ENCODE peak calls at places on chromosomes 4 and X, in four cellular contexts. J is heart left ventricle, X is IMR-90, S is endothelial cell of umbilical vein. C is an unnamed sample. For H3K9me3, the result is how much of the 10 kb centered on the place peaks cover.

GRCh38 chr4:7282094-7282370 is 89.7 kb downstream of the SORCS2 start:
- DNase-seq in S (no peak), X (no peak), J (no peak), C (no peak)

GRCh38 chr4:39936565-39937418 is 40.9 kb downstream of the PDS5A start:
- DNase-seq in S (no peak), X (no peak), J (no peak), C (no peak)

GRCh38 chr4:141391771-141392170 is 171.1 kb downstream of the ZNF330 start:
- DNase-seq in J (no peak), S (no peak), X (no peak), C (no peak)

GRCh38 chrX:149849787-149850186 is 31.2 kb upstream of the MAGEA8 start:
- DNase-seq in X (no peak), J (no peak), S (no peak), C (no peak)

GRCh38 chrX:10483191-10483808 is 137.1 kb downstream of the MID1 start:
- DNase-seq in S (peak), X (no peak), J (peak), C (peak)

GRCh38 chr4:48290146-48290772 is 20.6 kb upstream of the TEC start:
- DNase-seq in X (no peak), S (peak), J (no peak), C (no peak)

GRCh38 chr4:6534618-6535328 is 40.2 kb upstream of the MAN2B2 start:
- DNase-seq in J (no peak), S (no peak), X (no peak), C (no peak)

GRCh38 chrX:35622601-35623000 is 175.5 kb upstream of the MAGEB16 start:
- DNase-seq in J (no peak), S (no peak), X (no peak), C (no peak)

GRCh38 chr4:155433636-155434360 is 57.0 kb upstream of the MAP9 start:
- DNase-seq in J (no peak), S (peak), X (peak), C (no peak)

GRCh38 chrX:24956828-24957227 is 58.9 kb downstream of the ARX start:
- DNase-seq in X (peak), S (no peak), J (no peak), C (no peak)

GRCh38 chrX:101619336-101619735 is 1.5 kb upstream of the ARMCX6 start:
- DNase-seq in S (no peak), X (peak), J (no peak), C (no peak)

GRCh38 chr4:139841464-139842195 is 176.0 kb downstream of the MGST2 start:
- DNase-seq in X (no peak), S (no peak), J (no peak), C (no peak)

GRCh38 chrX:130060122-130061069 is 49.9 kb downstream of the ELF4 start:
- DNase-seq in X (peak), J (peak), S (peak), C (peak)

GRCh38 chr4:117691572-117692351 is 342.5 kb upstream of the NDST3 start:
- DNase-seq in X (no peak), J (no peak), S (no peak), C (no peak)

GRCh38 chrX:1477801-1478458 is 25.2 kb upstream of the ASMTL start:
- DNase-seq in S (no peak), J (no peak), X (no peak), C (no peak)

GRCh38 chrX:143171703-143172102 is 146.0 kb downstream of the SPANXN4 start:
- DNase-seq in S (no peak), J (no peak), X (no peak), C (no peak)

GRCh38 chr4:14111730-14112171 is 484.2 kb upstream of the BOD1L1 start:
- DNase-seq in J (no peak), X (peak), S (no peak), C (no peak)

GRCh38 chrX:155246748-155247147 is 17.5 kb downstream of the RAB39B start:
- DNase-seq in S (no peak), J (no peak), X (peak), C (no peak)

GRCh38 chrX:126551725-126552312 is 795 bp downstream of the DCAF12L1 start:
- DNase-seq in X (no peak), J (no peak), S (no peak), C (no peak)

GRCh38 chrX:147900349-147900748 is 11.4 kb upstream of the FMR1 start:
- DNase-seq in S (no peak), J (no peak), X (no peak), C (no peak)

GRCh38 chrX:68261060-68261672 is 172.1 kb downstream of the OPHN1 start:
- DNase-seq in J (no peak), X (peak), S (no peak), C (no peak)

GRCh38 chr4:166903408-166903807 is 330.9 kb downstream of the SPOCK3 start:
- DNase-seq in S (no peak), J (no peak), X (no peak), C (no peak)

GRCh38 chr4:83129258-83129657 is 14.7 kb upstream of the PLAC8 start:
- DNase-seq in X (no peak), J (no peak), S (no peak), C (no peak)

GRCh38 chr4:118680808-118681207 is 4.4 kb upstream of the METTL14 start:
- DNase-seq in S (no peak), J (no peak), X (no peak), C (no peak)

GRCh38 chrX:34300871-34301270 is 168.8 kb upstream of the FAM47A start:
- DNase-seq in J (peak), X (peak), S (peak), C (peak)

GRCh38 chr4:159158083-159158617 is 55.3 kb downstream of the RAPGEF2 start:
- DNase-seq in X (no peak), S (peak), J (no peak), C (no peak)

GRCh38 chrX:74529311-74529710 is 85.1 kb downstream of the RLIM start:
- DNase-seq in J (no peak), S (no peak), X (no peak), C (no peak)

GRCh38 chrX:14032383-14032782 is 2.7 kb upstream of the GEMIN8 start:
- DNase-seq in J (peak), X (peak), S (peak), C (peak)

GRCh38 chr4:28921886-28922285 is 1798.3 kb upstream of the PCDH7 start:
- DNase-seq in S (no peak), X (no peak), J (no peak), C (no peak)

GRCh38 chr4:181261279-181261678 is 981.9 kb upstream of the TENM3 start:
- DNase-seq in X (peak), J (no peak), S (no peak), C (no peak)

GRCh38 chr4:16665942-16666586 is 232.4 kb downstream of the LDB2 start:
- DNase-seq in X (no peak), J (no peak), S (no peak), C (no peak)
- TF ChIP-seq POLR2A in X (no peak), J (no peak), S (no peak), C (no peak)

DNA sequence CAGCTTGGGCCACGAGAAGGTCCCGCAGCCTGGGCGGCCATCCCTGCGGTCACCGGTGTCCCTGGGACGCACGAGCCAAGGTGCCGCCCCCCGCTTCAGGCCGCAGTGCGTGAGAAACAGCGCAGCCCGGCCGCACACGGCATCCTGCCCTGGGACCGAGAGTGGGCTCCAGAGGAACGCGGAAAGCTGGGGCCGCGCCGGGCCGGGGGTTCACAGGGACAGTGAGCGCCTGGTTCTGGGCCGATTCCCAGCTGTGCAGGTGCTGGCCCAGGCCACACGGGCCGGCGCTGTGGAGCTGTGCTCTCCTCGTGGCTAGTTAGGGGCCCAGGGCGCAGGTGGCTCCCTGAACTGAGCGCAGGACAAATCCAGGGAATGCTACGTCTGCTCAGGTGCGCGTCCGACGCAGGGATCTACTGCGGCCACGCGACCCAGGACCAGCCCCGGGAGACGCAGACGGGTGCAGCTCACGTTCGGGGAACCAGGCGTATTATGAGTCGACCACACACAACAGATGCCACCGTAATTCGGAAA is 25.8 kb upstream of the GTPBP6 start:
- DNase-seq in J (no peak), X (no peak), S (no peak), C (no peak)
- H3K9me3 ChIP-seq in J (under half), X (under half), S (under half), C (under half)

GRCh38 chr4:57023104-57023503 is 44.4 kb downstream of the POLR2B start:
- DNase-seq in S (peak), J (no peak), X (peak), C (no peak)
- TF ChIP-seq CTCF in S (no peak), J (no peak), X (no peak), C (no peak)

GRCh38 chr4:2944882-2945526 is 18.2 kb downstream of the NOP14 start:
- DNase-seq in X (no peak), S (no peak), J (no peak), C (no peak)

GRCh38 chr4:2948895-2949781 is 14.1 kb downstream of the NOP14 start:
- DNase-seq in X (no peak), S (peak), J (no peak), C (peak)

GRCh38 chr4:2947926-2948325 is 15.3 kb downstream of the NOP14 start:
- DNase-seq in S (no peak), X (no peak), J (no peak), C (no peak)

GRCh38 chr4:2949782-2950125 is 13.5 kb downstream of the NOP14 start:
- DNase-seq in S (no peak), X (no peak), J (no peak), C (no peak)

DNA sequence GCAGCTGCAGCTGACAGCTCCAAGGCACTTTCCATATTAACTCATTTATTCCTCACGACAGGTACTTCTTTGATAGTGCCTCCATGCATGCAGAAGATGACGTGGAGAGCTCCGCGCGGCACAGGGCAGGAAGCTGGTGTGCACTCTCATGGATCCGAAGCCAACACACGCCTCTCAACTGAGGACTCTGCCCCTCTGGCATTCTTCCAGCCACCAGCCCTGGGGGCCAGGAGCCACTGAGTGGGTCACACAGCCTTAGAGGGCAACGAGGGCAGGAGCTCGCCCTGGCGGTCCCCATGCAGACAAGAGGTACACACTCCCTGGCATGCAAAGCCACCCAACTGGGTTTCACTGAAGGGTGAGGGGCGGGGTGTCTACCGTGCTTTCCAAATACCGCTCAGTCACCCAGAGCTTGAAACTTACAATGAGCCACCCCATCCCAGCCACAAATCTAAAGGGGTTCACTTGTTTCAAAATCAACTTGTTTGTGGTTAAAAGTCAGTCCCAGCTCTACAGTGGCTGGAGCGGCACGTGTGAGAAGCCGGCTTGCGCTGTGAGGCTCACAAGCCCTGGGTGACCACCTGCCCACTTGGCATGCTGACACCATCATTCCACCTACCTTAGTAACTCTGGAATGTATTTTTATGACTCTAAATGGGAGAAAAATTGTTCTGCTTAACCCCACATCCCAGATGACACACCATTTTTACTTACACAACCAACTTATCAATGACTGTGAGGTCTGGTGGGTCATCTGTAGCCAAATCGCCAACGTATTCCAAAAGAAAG is 16.2 kb downstream of the NOP14 start:
- DNase-seq in J (no peak), S (no peak), X (peak), C (no peak)
- TF ChIP-seq POLR2A in J (no peak), S (no peak), X (no peak), C (no peak)

DNA sequence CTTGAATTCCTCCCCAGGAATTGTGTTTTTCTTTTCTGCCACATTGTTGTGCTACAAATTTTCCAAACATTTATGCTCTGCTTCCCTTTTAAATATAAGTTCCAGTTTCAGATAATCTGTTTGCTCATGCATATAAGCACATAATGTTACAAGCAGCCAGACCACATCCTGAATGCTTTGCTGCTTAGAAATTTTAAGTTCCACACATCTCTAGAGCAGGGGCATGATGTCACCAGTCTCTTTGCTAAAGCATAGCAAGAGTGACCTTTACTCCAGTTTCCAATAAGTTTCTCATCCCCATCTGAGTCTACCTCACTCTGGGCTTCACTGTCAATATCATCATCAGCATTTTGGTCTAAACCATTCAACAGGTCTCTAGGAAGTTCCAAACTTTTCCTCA is 932.5 kb downstream of the SH3BGRL start:
- DNase-seq in X (no peak), S (no peak), J (no peak), C (no peak)
- H3K9me3 ChIP-seq in X (under half), S (under half), J (under half), C (under half)

GRCh38 chr4:33062155-33062554 is 2342.0 kb downstream of the PCDH7 start:
- DNase-seq in S (no peak), J (no peak), X (no peak), C (no peak)

GRCh38 chr4:33065749-33066148 is 2345.6 kb downstream of the PCDH7 start:
- DNase-seq in X (no peak), S (no peak), J (no peak), C (no peak)

GRCh38 chr4:33063238-33063637 is 2343.1 kb downstream of the PCDH7 start:
- DNase-seq in J (no peak), X (peak), S (no peak), C (no peak)

GRCh38 chr4:33061727-33062126 is 2341.6 kb downstream of the PCDH7 start:
- DNase-seq in X (no peak), J (no peak), S (no peak), C (no peak)

GRCh38 chr4:33060873-33061542 is 2340.8 kb downstream of the PCDH7 start:
- DNase-seq in S (no peak), J (no peak), X (peak), C (peak)
- TF ChIP-seq CTCF in S (peak), J (peak), X (peak), C (peak)

C was measured in testis.